ENCODE peak calls at places on chromosomes 5 and 9, in seven cellular contexts. J is choroid plexus epithelial cell, S is lower leg skin, A is cardiac muscle cell, C is ovary, K is tibial artery, R is OCI-LY7. P is an unnamed sample.

GRCh38 chr9:37033753-37034319 is at the start of gene PAX5:
- DNase-seq in J (no peak), S (peak; percentile 57), A (no peak), C (no peak), K (no peak), R (peak; percentile 50), P (no peak)

GRCh38 chr9:90815183-90815943 is 13.7 kb downstream of the SYK start:
- DNase-seq in J (peak; percentile 9), S (no peak), A (peak; percentile 11), C (no peak), K (peak; percentile 75), R (peak; percentile 85), P (no peak)

GRCh38 chr5:33462456-33462855 is 21.7 kb downstream of the TARS1 start:
- DNase-seq in J (no peak), S (no peak), A (no peak), C (no peak), K (no peak), R (no peak), P (no peak)

GRCh38 chr5:77168884-77169254 is 41.6 kb upstream of the PDE8B start:
- DNase-seq in J (peak; percentile 29), S (peak; percentile 90), A (no peak), C (no peak), K (no peak), R (no peak), P (no peak)

GRCh38 chr5:160175438-160176218 is 53.7 kb upstream of the FABP6 start:
- DNase-seq in J (no peak), S (no peak), A (peak; percentile 56), C (peak; percentile 80), K (peak; percentile 57), R (no peak), P (no peak)

GRCh38 chr5:180137401-180138213 is 66.0 kb upstream of the RNF130 start:
- DNase-seq in J (no peak), S (peak; percentile 64), A (no peak), C (no peak), K (no peak), R (no peak), P (no peak)

GRCh38 chr5:172770675-172771438 is at the start of gene DUSP1:
- DNase-seq in J (peak; percentile 99), S (peak; percentile 100), A (peak; percentile 100), C (peak; percentile 100), K (peak; percentile 100), R (peak; percentile 93), P (peak; percentile 98)

GRCh38 chr5:170494036-170494435 is 9.8 kb upstream of the KCNIP1 start:
- DNase-seq in J (no peak), S (no peak), A (no peak), C (no peak), K (no peak), R (no peak), P (no peak)

GRCh38 chr9:4490705-4491620 is 695 bp downstream of the SLC1A1 start:
- DNase-seq in J (peak; percentile 8), S (no peak), A (no peak), C (no peak), K (no peak), R (no peak), P (peak; percentile 29)
- H3K4me3 ChIP-seq in J (peak overlapping the region; percentile 75), S (peak overlapping the region; percentile 63), A (peak overlapping the region; percentile 42), C (peak overlapping the region; percentile 54), K (peak overlapping the region; percentile 71), R (no peak overlapping the region), P (peak overlapping the region; percentile 60)

GRCh38 chr5:18105449-18105848 is 471.2 kb downstream of the TAF11L14 start:
- DNase-seq in J (no peak), S (no peak), A (no peak), C (no peak), K (no peak), R (no peak), P (no peak)

GRCh38 chr5:18101532-18101931 is 467.3 kb downstream of the TAF11L14 start:
- DNase-seq in J (no peak), S (no peak), A (no peak), C (no peak), K (no peak), R (no peak), P (no peak)

GRCh38 chr5:18102733-18103132 is 468.5 kb downstream of the TAF11L14 start:
- DNase-seq in J (no peak), S (no peak), A (no peak), C (no peak), K (no peak), R (no peak), P (peak; percentile 17)
- TF ChIP-seq CTCF in J (no peak), S (no peak), A (no peak), C (no peak), K (no peak), R (peak; percentile 51), P (peak; percentile 49)

GRCh38 chr5:10593531-10594181 is 29.8 kb downstream of the ANKRD33B start:
- DNase-seq in J (no peak), S (peak; percentile 74), A (no peak), C (no peak), K (no peak), R (no peak), P (no peak)

GRCh38 chr5:10595678-10596309 is 31.9 kb downstream of the ANKRD33B start:
- DNase-seq in J (peak; percentile 91), S (peak; percentile 87), A (peak; percentile 86), C (peak; percentile 46), K (peak; percentile 51), R (no peak), P (no peak)

GRCh38 chr5:10594591-10595210 is 30.8 kb downstream of the ANKRD33B start:
- DNase-seq in J (peak; percentile 50), S (peak; percentile 81), A (peak; percentile 47), C (no peak), K (no peak), R (no peak), P (no peak)

GRCh38 chr5:10596310-10596703 is 32.4 kb downstream of the ANKRD33B start:
- DNase-seq in J (no peak), S (no peak), A (no peak), C (no peak), K (no peak), R (no peak), P (no peak)

DNA sequence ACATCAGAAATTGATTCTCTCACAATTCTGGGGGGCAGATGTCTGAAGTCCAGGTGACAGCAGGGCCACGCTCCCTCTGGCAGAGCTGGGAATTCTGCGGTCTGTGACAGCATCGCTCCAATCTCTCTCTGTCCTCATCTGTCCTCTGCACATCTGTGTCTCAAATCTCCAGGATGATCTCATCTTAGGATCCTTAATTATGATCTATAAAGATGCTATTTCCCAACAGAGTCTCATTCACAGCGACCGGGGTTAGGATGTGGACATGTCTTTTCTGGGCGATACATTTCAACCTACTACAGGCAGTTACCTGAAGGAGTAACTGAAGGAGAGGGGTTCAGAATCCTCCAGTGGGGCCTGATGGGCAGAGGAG is 31.4 kb downstream of the ANKRD33B start:
- DNase-seq in J (no peak), S (peak; percentile 84), A (no peak), C (no peak), K (no peak), R (no peak), P (no peak)
- H3K4me3 ChIP-seq in J (no peak overlapping the region), S (no peak overlapping the region), A (no peak overlapping the region), C (no peak overlapping the region), K (peak overlapping the region; percentile 23), R (no peak overlapping the region), P (no peak overlapping the region)

GRCh38 chr5:125987677-125988255 is 435.4 kb upstream of the GRAMD2B start:
- DNase-seq in J (no peak), S (no peak), A (peak; percentile 32), C (no peak), K (no peak), R (no peak), P (no peak)
- TF ChIP-seq CTCF in J (peak; percentile 7), S (no peak), A (no peak), C (no peak), K (no peak), R (no peak), P (no peak)

DNA sequence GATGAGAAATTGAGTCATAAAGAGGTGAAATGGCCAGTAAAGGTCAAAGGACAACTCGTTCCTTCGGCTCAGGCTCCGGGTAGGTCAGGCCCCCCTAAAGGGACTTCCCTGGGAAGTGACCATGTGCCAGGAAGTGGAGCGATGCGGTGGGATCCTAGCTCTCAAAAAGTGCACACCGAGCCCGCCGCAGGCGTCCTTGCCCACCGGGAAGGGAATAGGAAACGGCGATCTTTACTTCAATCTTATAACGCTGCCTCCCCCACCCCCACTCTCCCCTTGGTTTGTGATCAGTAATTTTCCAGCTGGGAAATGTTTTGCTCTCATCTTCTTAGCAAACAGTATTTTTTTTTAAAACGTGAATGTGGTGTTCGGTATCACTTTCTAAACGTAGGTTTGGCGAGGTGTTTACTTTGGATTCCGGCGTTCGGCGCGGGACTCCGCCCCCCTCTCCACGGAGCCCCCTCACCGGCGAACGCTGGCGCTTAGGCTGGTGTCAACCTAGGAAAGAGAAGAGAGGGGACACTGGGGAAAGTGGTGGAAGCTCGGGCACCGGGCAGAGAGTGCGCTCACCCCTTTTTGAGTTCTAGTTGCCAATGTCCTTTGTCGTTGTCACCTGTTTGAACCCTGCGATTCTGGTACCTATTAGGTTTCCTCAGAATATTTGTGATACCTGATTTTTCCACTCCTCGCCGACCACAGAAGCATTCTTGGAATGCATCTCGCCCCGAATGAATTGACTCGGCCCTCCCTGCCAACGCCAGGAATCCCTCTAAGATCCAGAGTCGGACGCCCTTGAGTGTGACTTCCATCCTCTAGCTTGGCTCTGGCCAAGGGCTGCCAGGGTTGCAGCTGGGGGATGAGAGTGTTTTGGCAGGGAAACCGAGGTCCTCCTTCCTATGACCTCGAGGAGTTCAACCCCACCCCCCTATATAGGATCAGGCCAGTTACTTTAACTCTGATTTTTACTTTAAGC is 1.8 kb upstream of the KLF4 start:
- DNase-seq in J (peak; percentile 37), S (peak; percentile 92), A (peak; percentile 27), C (peak; percentile 71), K (peak; percentile 44), R (no peak), P (peak; percentile 44)
- H3K4me3 ChIP-seq in J (peak overlapping the region; percentile 61), S (no peak overlapping the region), A (peak overlapping the region; percentile 57), C (peak overlapping the region; percentile 46), K (peak overlapping the region; percentile 79), R (no peak overlapping the region), P (peak overlapping the region; percentile 66)

GRCh38 chr5:66174338-66174737 is 30.2 kb downstream of the SREK1 start:
- DNase-seq in J (peak; percentile 75), S (no peak), A (peak; percentile 61), C (no peak), K (no peak), R (peak; percentile 27), P (no peak)
- TF ChIP-seq CTCF in J (peak; percentile 58), S (no peak), A (peak; percentile 55), C (no peak), K (no peak), R (peak; percentile 72), P (peak; percentile 35)

GRCh38 chr5:81288021-81288433 is 13.4 kb upstream of the ZCCHC9 start:
- DNase-seq in J (no peak), S (no peak), A (no peak), C (no peak), K (no peak), R (no peak), P (no peak)
- H3K4me3 ChIP-seq in J (no peak overlapping the region), S (no peak overlapping the region), A (no peak overlapping the region), C (no peak overlapping the region), K (no peak overlapping the region), R (no peak overlapping the region), P (no peak overlapping the region)

P was measured in neural progenitor cell.